ENCODE peak calls at places on chromosomes 13 and 19, in nine cellular contexts. T is thoracic aorta; S is A549; M is adrenal gland; H is gastrocnemius medialis; D is CD8-positive, alpha-beta T cell; Q is suprapubic skin; L is tibial nerve; P is breast epithelium. V is an unnamed sample.

GRCh38 chr13:66362485-66362884 is 867.7 kb downstream of the PCDH9 start:
- DNase-seq in T (no peak), S (no peak), M (no peak), H (no peak), D (no peak), Q (no peak), L (no peak), P (no peak), V (no peak)

GRCh38 chr19:12899891-12900518 is 9.0 kb downstream of the GCDH start:
- DNase-seq in T (no peak), S (no peak), M (no peak), H (no peak), D (no peak), Q (no peak), L (no peak), P (no peak), V (no peak)

GRCh38 chr13:48790996-48791395 is 137.3 kb downstream of the CYSLTR2 start:
- DNase-seq in T (no peak), S (no peak), M (no peak), H (no peak), D (no peak), Q (no peak), L (no peak), P (no peak), V (no peak)

GRCh38 chr19:11806354-11807098 is 7.5 kb upstream of the ZNF440 start:
- DNase-seq in T (no peak), S (no peak), M (no peak), H (no peak), D (no peak), Q (no peak), L (no peak), P (no peak), V (no peak)

GRCh38 chr19:13069415-13070369 is 33.0 kb downstream of the LYL1 start:
- DNase-seq in T (no peak), S (no peak), M (no peak), H (no peak), D (no peak), Q (no peak), L (no peak), P (no peak), V (no peak)

GRCh38 chr19:7658219-7658686 is 10.6 kb upstream of the RETN start:
- DNase-seq in T (no peak), S (no peak), M (no peak), H (no peak), D (peak; percentile 48), Q (no peak), L (no peak), P (no peak), V (no peak)

GRCh38 chr19:32418155-32418554 is 12.6 kb downstream of the DPY19L3 start:
- DNase-seq in T (no peak), S (no peak), M (no peak), H (no peak), D (no peak), Q (no peak), L (no peak), P (no peak), V (no peak)

GRCh38 chr19:41324921-41325639 is 15.1 kb downstream of the CCDC97 start:
- DNase-seq in T (peak; percentile 66), S (peak; percentile 79), M (peak; percentile 78), H (no peak), D (peak; percentile 51), Q (no peak), L (no peak), P (peak; percentile 53), V (peak; percentile 89)

GRCh38 chr19:32630338-32630737 is 44.6 kb downstream of the ANKRD27 start:
- DNase-seq in T (no peak), S (peak; percentile 45), M (no peak), H (no peak), D (no peak), Q (no peak), L (no peak), P (no peak), V (no peak)

GRCh38 chr13:37869506-37869755 is 141 bp downstream of the TRPC4 start:
- DNase-seq in T (no peak), S (no peak), M (no peak), H (no peak), D (no peak), Q (no peak), L (no peak), P (no peak), V (peak; percentile 28)

GRCh38 chr19:50368649-50369570 is 3.5 kb upstream of the NAPSA start:
- DNase-seq in T (peak; percentile 51), S (peak; percentile 95), M (peak; percentile 84), H (peak; percentile 70), D (peak; percentile 65), Q (peak; percentile 88), L (peak; percentile 77), P (peak; percentile 86), V (no peak)

GRCh38 chr13:112175162-112176075 is 108.5 kb downstream of the SOX1 start:
- DNase-seq in T (no peak), S (no peak), M (no peak), H (no peak), D (no peak), Q (no peak), L (no peak), P (no peak), V (no peak)

GRCh38 chr19:4970558-4971423 is 1.9 kb downstream of the KDM4B start:
- DNase-seq in T (no peak), S (no peak), M (peak; percentile 63), H (peak; percentile 68), D (no peak), Q (peak; percentile 72), L (no peak), P (no peak), V (no peak)

GRCh38 chr19:4971424-4971793 is 2.5 kb downstream of the KDM4B start:
- DNase-seq in T (no peak), S (no peak), M (peak; percentile 60), H (peak; percentile 64), D (no peak), Q (peak; percentile 70), L (no peak), P (peak; percentile 52), V (no peak)

GRCh38 chr19:4969772-4970531 is 1.0 kb downstream of the KDM4B start:
- DNase-seq in T (no peak), S (no peak), M (peak; percentile 40), H (no peak), D (no peak), Q (no peak), L (no peak), P (no peak), V (no peak)

GRCh38 chr19:4972509-4973230 is 3.8 kb downstream of the KDM4B start:
- DNase-seq in T (no peak), S (peak; percentile 32), M (peak; percentile 50), H (no peak), D (no peak), Q (no peak), L (no peak), P (no peak), V (no peak)

GRCh38 chr19:4971816-4972495 is 3.0 kb downstream of the KDM4B start:
- DNase-seq in T (no peak), S (no peak), M (peak; percentile 52), H (no peak), D (no peak), Q (peak; percentile 68), L (no peak), P (no peak), V (no peak)
- H3K4me1 ChIP-seq in T (peaks cover 52% of the 10 kb centered on the region), S (peaks cover 48% of the 10 kb centered on the region), M (peaks cover 71% of the 10 kb centered on the region), H (peaks cover 67% of the 10 kb centered on the region), D (peaks cover 33% of the 10 kb centered on the region), Q (peaks cover 74% of the 10 kb centered on the region), L (peaks cover 82% of the 10 kb centered on the region), P (peaks cover 9% of the 10 kb centered on the region), V (peaks cover 28% of the 10 kb centered on the region)

DNA sequence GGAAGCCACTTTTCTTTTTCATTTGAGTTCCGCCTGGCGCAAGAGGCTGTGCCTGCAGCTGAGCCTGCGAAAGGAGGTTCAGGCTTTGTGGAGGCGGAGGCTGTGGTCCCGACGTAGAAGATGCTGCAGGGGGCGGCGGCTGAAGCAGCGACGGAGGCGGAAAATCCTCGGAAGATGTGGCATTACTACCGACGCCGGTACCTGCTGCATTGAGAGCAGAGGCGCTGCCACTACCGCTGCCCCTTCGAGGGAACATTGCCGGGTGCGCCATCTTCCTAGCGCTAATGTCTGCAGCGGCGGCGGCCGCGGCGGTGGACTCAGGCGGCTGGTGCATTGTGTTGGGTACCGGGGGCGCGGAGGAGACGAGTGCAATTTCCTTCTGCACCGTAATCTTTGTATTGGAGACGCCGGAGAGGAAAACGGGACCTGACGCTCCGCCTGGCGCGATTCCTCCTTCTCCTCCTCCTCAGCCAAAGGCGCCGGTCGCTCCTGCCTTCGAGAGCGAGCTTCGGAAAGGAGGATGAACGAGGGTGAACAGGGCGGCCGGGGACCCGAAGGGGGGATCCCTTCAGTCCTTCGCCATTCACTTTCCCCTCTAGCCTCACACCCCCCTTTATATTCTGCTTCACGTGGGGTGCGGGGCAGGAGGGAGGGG is at the start of gene TSC22D1:
- DNase-seq in T (no peak), S (peak; percentile 23), M (peak; percentile 43), H (no peak), D (peak; percentile 77), Q (peak; percentile 74), L (peak; percentile 21), P (no peak), V (peak; percentile 60)
- TF ChIP-seq CTCF in T (no peak), S (no peak), M (no peak), H (no peak), D (no peak), Q (no peak), L (no peak), P (no peak), V (no peak)

DNA sequence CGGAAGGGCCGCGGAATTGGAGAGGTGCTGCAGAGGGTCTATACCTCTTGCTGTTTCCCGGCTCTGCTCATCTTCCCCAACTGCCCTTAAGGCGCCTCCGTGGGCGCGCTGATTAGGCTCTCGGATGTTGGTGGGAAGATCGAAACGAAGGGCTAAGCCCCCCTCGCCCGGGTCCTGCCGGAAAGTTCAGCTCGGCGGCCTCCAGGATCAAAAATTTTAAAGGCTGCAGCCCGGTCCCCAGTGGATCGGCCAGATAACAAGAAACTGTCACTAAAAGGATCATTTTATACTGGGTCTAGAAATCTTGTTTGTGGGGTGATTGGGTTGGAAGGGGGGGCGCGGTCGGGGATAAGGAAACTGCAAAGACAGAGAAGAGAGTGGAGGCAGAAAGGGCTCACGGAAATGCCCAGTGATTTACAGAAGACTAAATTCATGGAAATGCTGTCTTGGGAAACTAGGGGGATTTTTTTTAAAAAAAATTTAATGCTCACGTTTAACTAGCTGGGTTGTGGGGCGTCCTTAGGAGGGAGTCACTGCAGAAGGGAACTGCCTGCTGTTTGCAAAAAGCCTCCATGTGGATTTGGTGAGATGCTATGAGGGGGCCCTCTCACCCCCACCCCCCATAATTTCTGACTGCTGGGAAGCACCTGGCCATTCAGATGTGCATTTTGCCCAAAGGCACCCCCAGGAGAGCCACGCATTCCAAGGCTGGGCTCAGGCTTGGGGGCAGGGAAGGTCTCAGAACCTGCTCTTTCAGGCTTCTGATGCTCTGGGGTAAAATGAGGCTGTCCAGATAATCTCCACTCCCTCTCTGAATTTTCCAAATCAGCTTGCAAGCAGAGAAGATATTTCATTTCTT is 7.7 kb downstream of the CDX2 start:
- DNase-seq in T (no peak), S (no peak), M (no peak), H (no peak), D (no peak), Q (no peak), L (no peak), P (no peak), V (no peak)
- H3K4me3 ChIP-seq in T (peak overlapping the region; percentile 60), S (peak overlapping the region; percentile 58), M (peak overlapping the region; percentile 10), H (peak overlapping the region; percentile 35), D (no peak overlapping the region), Q (peak overlapping the region; percentile 45), L (peak overlapping the region; percentile 28), P (peak overlapping the region; percentile 59), V (no peak overlapping the region)

DNA sequence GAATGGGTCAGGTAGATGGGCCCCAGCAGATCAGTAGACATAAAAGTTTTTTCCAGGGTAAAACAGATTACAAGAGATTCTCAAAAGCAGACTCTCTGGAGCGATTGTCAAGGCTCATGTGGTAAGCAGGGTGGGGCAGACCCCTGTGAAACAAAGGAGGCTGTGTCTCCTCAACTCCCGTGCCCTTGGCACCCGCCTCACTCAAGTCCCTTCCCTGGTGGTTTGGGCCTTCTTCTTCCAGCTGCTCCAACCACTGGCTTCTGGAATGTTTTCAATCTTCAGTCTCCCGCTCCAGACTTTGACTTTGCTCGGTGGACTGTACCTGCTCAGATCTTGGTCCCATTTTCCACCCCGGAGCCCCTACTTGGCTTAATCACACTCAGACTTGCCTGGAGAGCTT is 74.8 kb upstream of the STK24 start:
- DNase-seq in T (no peak), S (no peak), M (no peak), H (no peak), D (no peak), Q (no peak), L (peak; percentile 34), P (no peak), V (no peak)
- H3K4me1 ChIP-seq in T (no peaks in the 10 kb centered on the region), S (peaks cover 3% of the 10 kb centered on the region), M (no peaks in the 10 kb centered on the region), H (no peaks in the 10 kb centered on the region), D (peaks cover 3% of the 10 kb centered on the region), Q (peaks cover 23% of the 10 kb centered on the region), L (peaks cover 5% of the 10 kb centered on the region), P (no peaks in the 10 kb centered on the region), V (peaks cover 4% of the 10 kb centered on the region)